ENCODE peak calls at places on chromosomes 4 and X, in eight cellular contexts. One of them, this sample, is unnamed. For H3K27me3, the result is how much of the 10 kb centered on the place peaks cover.

GRCh38 chrX:123830309-123830708 is 29.5 kb upstream of the XIAP start:
- DNase-seq in GM23248: no peak
- DNase-seq in CD8-positive, alpha-beta memory T cell: no peak
- DNase-seq in endodermal cell: no peak
- DNase-seq in GM23338: peak
- DNase-seq in colonic mucosa: peak
- DNase-seq in upper lobe of left lung: no peak
- DNase-seq in HCT116: no peak
- DNase-seq in this sample: peak

GRCh38 chr4:80611366-80611765 is 275.8 kb downstream of the CFAP299 start:
- DNase-seq in colonic mucosa: no peak
- DNase-seq in CD8-positive, alpha-beta memory T cell: no peak
- DNase-seq in GM23338: no peak
- DNase-seq in HCT116: no peak
- DNase-seq in endodermal cell: no peak
- DNase-seq in GM23248: no peak
- DNase-seq in upper lobe of left lung: no peak
- DNase-seq in this sample: no peak

GRCh38 chr4:36081185-36081584 is 163.1 kb downstream of the ARAP2 start:
- DNase-seq in endodermal cell: no peak
- DNase-seq in HCT116: no peak
- DNase-seq in colonic mucosa: no peak
- DNase-seq in GM23338: no peak
- DNase-seq in CD8-positive, alpha-beta memory T cell: no peak
- DNase-seq in upper lobe of left lung: no peak
- DNase-seq in GM23248: no peak
- DNase-seq in this sample: no peak

GRCh38 chrX:88613338-88613737 is 133.7 kb upstream of the CPXCR1 start:
- DNase-seq in upper lobe of left lung: no peak
- DNase-seq in endodermal cell: peak
- DNase-seq in HCT116: no peak
- DNase-seq in CD8-positive, alpha-beta memory T cell: no peak
- DNase-seq in GM23248: peak
- DNase-seq in GM23338: peak
- DNase-seq in colonic mucosa: no peak
- DNase-seq in this sample: no peak

GRCh38 chr4:118999919-119000318 is 111.3 kb downstream of the SYNPO2 start:
- DNase-seq in GM23248: no peak
- DNase-seq in CD8-positive, alpha-beta memory T cell: no peak
- DNase-seq in endodermal cell: no peak
- DNase-seq in HCT116: no peak
- DNase-seq in GM23338: no peak
- DNase-seq in colonic mucosa: no peak
- DNase-seq in upper lobe of left lung: no peak
- DNase-seq in this sample: no peak

GRCh38 chr4:53598901-53599300 is 7.6 kb upstream of the LNX1 start:
- DNase-seq in upper lobe of left lung: no peak
- DNase-seq in HCT116: no peak
- DNase-seq in colonic mucosa: peak
- DNase-seq in endodermal cell: no peak
- DNase-seq in GM23248: no peak
- DNase-seq in GM23338: no peak
- DNase-seq in CD8-positive, alpha-beta memory T cell: no peak
- DNase-seq in this sample: no peak

GRCh38 chrX:27731962-27732361 is 75.8 kb upstream of the MAGEB10 start:
- DNase-seq in HCT116: no peak
- DNase-seq in CD8-positive, alpha-beta memory T cell: no peak
- DNase-seq in colonic mucosa: no peak
- DNase-seq in endodermal cell: no peak
- DNase-seq in GM23248: no peak
- DNase-seq in upper lobe of left lung: no peak
- DNase-seq in GM23338: no peak
- DNase-seq in this sample: no peak

GRCh38 chr4:129908117-129908516 is 812.2 kb downstream of the C4orf33 start:
- DNase-seq in GM23338: no peak
- DNase-seq in CD8-positive, alpha-beta memory T cell: no peak
- DNase-seq in endodermal cell: no peak
- DNase-seq in colonic mucosa: no peak
- DNase-seq in GM23248: no peak
- DNase-seq in upper lobe of left lung: no peak
- DNase-seq in HCT116: no peak
- DNase-seq in this sample: no peak

GRCh38 chr4:89753601-89754066 is 83.3 kb downstream of the SNCA start:
- DNase-seq in CD8-positive, alpha-beta memory T cell: no peak
- DNase-seq in GM23248: peak
- DNase-seq in colonic mucosa: no peak
- DNase-seq in endodermal cell: no peak
- DNase-seq in GM23338: no peak
- DNase-seq in upper lobe of left lung: no peak
- DNase-seq in HCT116: peak
- DNase-seq in this sample: peak

GRCh38 chr4:86256086-86256485 is 103.8 kb downstream of the MAPK10 start:
- DNase-seq in CD8-positive, alpha-beta memory T cell: no peak
- DNase-seq in upper lobe of left lung: no peak
- DNase-seq in colonic mucosa: no peak
- DNase-seq in HCT116: no peak
- DNase-seq in GM23338: no peak
- DNase-seq in GM23248: peak
- DNase-seq in endodermal cell: no peak
- DNase-seq in this sample: no peak

GRCh38 chr4:81071013-81071412 is 40.5 kb downstream of the BMP3 start:
- DNase-seq in CD8-positive, alpha-beta memory T cell: no peak
- DNase-seq in GM23248: no peak
- DNase-seq in upper lobe of left lung: no peak
- DNase-seq in endodermal cell: no peak
- DNase-seq in HCT116: no peak
- DNase-seq in colonic mucosa: no peak
- DNase-seq in GM23338: no peak
- DNase-seq in this sample: no peak

GRCh38 chrX:19063030-19063429 is 59.2 kb downstream of the ADGRG2 start:
- DNase-seq in GM23248: peak
- DNase-seq in colonic mucosa: no peak
- DNase-seq in HCT116: no peak
- DNase-seq in CD8-positive, alpha-beta memory T cell: no peak
- DNase-seq in GM23338: no peak
- DNase-seq in upper lobe of left lung: no peak
- DNase-seq in endodermal cell: no peak
- DNase-seq in this sample: no peak

GRCh38 chr4:77248805-77249204 is 91.8 kb downstream of the CCNG2 start:
- DNase-seq in GM23248: no peak
- DNase-seq in GM23338: no peak
- DNase-seq in upper lobe of left lung: no peak
- DNase-seq in colonic mucosa: no peak
- DNase-seq in HCT116: no peak
- DNase-seq in CD8-positive, alpha-beta memory T cell: no peak
- DNase-seq in endodermal cell: no peak
- DNase-seq in this sample: no peak

GRCh38 chr4:77251751-77252150 is 94.7 kb downstream of the CCNG2 start:
- DNase-seq in colonic mucosa: no peak
- DNase-seq in CD8-positive, alpha-beta memory T cell: no peak
- DNase-seq in upper lobe of left lung: no peak
- DNase-seq in GM23248: no peak
- DNase-seq in HCT116: no peak
- DNase-seq in endodermal cell: no peak
- DNase-seq in GM23338: no peak
- DNase-seq in this sample: no peak
- H3K27me3 ChIP-seq in colonic mucosa: under half
- H3K27me3 ChIP-seq in CD8-positive, alpha-beta memory T cell: under half
- H3K27me3 ChIP-seq in upper lobe of left lung: under half
- H3K27me3 ChIP-seq in GM23248: under half
- H3K27me3 ChIP-seq in HCT116: under half
- H3K27me3 ChIP-seq in endodermal cell: half or more
- H3K27me3 ChIP-seq in GM23338: under half
- H3K27me3 ChIP-seq in this sample: under half

GRCh38 chrX:56995271-56995994 is at the start of gene SPIN3:
- DNase-seq in upper lobe of left lung: peak
- DNase-seq in GM23248: peak
- DNase-seq in endodermal cell: peak
- DNase-seq in CD8-positive, alpha-beta memory T cell: peak
- DNase-seq in HCT116: peak
- DNase-seq in GM23338: peak
- DNase-seq in colonic mucosa: peak
- DNase-seq in this sample: peak
- H3K27me3 ChIP-seq in upper lobe of left lung: under half
- H3K27me3 ChIP-seq in GM23248: under half
- H3K27me3 ChIP-seq in endodermal cell: under half
- H3K27me3 ChIP-seq in CD8-positive, alpha-beta memory T cell: under half
- H3K27me3 ChIP-seq in HCT116: under half
- H3K27me3 ChIP-seq in GM23338: under half
- H3K27me3 ChIP-seq in colonic mucosa: under half
- H3K27me3 ChIP-seq in this sample: under half

GRCh38 chr4:48490680-48491513 is 845 bp downstream of the ZAR1 start:
- DNase-seq in HCT116: no peak
- DNase-seq in GM23248: no peak
- DNase-seq in CD8-positive, alpha-beta memory T cell: no peak
- DNase-seq in colonic mucosa: peak
- DNase-seq in endodermal cell: peak
- DNase-seq in GM23338: peak
- DNase-seq in upper lobe of left lung: peak
- DNase-seq in this sample: no peak
- H3K27me3 ChIP-seq in HCT116: under half
- H3K27me3 ChIP-seq in GM23248: half or more
- H3K27me3 ChIP-seq in CD8-positive, alpha-beta memory T cell: under half
- H3K27me3 ChIP-seq in colonic mucosa: half or more
- H3K27me3 ChIP-seq in endodermal cell: half or more
- H3K27me3 ChIP-seq in GM23338: half or more
- H3K27me3 ChIP-seq in upper lobe of left lung: under half
- H3K27me3 ChIP-seq in this sample: under half

GRCh38 chrX:55163171-55163570 is 57.0 kb upstream of the PAGE5 start:
- DNase-seq in endodermal cell: no peak
- DNase-seq in upper lobe of left lung: no peak
- DNase-seq in GM23338: no peak
- DNase-seq in GM23248: no peak
- DNase-seq in CD8-positive, alpha-beta memory T cell: no peak
- DNase-seq in colonic mucosa: no peak
- DNase-seq in HCT116: no peak
- DNase-seq in this sample: no peak
- H3K27me3 ChIP-seq in endodermal cell: under half
- H3K27me3 ChIP-seq in upper lobe of left lung: under half
- H3K27me3 ChIP-seq in GM23338: under half
- H3K27me3 ChIP-seq in GM23248: under half
- H3K27me3 ChIP-seq in CD8-positive, alpha-beta memory T cell: under half
- H3K27me3 ChIP-seq in colonic mucosa: under half
- H3K27me3 ChIP-seq in HCT116: under half
- H3K27me3 ChIP-seq in this sample: under half